ENCODE peak calls at places on chromosomes 12 and 14, in seven cellular contexts. H is AG20443; M is frontal cortex; Y is Peyer's patch; P is activated T-cell treated with anti-CD3 and anti-CD28 coated beads, Interleukin-2, amount 50 U/mL, for 72 hours; L is NCI-H510A treated with DMSO at 0.1 percent for 48 hours; S is posterior vena cava. B is an unnamed sample.

GRCh38 chr14:99028041-99028440 is 244.0 kb downstream of the BCL11B start:
- DNase-seq in H (no peak), M (no peak), P (no peak), Y (no peak), L (no peak), S (no peak), B (no peak)

GRCh38 chr12:87413784-87414183 is 615.4 kb downstream of the C12orf50 start:
- DNase-seq in M (no peak), L (no peak), Y (no peak), P (no peak), H (no peak), S (no peak), B (no peak)

GRCh38 chr14:49546766-49547165 is 39.4 kb downstream of the RPS29 start:
- DNase-seq in M (no peak), P (no peak), L (no peak), S (no peak), H (no peak), Y (no peak), B (no peak)

GRCh38 chr14:95943699-95944098 is 67.1 kb downstream of the TUNAR start:
- DNase-seq in P (no peak), S (no peak), M (peak), H (no peak), L (no peak), Y (no peak), B (no peak)

GRCh38 chr14:68780358-68781160 is 12.3 kb downstream of the ZFP36L1 start:
- DNase-seq in Y (peak), S (peak), M (no peak), P (no peak), L (no peak), H (peak), B (peak)

GRCh38 chr14:100873083-100873482 is 30.4 kb downstream of the RTL1 start:
- DNase-seq in H (peak), M (no peak), P (no peak), L (no peak), Y (no peak), S (peak), B (no peak)

GRCh38 chr12:55060470-55060869 is 40.7 kb downstream of the NEUROD4 start:
- DNase-seq in M (no peak), S (no peak), H (no peak), P (peak), L (no peak), Y (no peak), B (no peak)

GRCh38 chr14:47194051-47194450 is 481.4 kb downstream of the MDGA2 start:
- DNase-seq in H (peak), Y (no peak), S (no peak), L (no peak), P (no peak), M (no peak), B (no peak)

GRCh38 chr12:34300376-34301250 is 278.3 kb downstream of the ALG10 start:
- DNase-seq in H (no peak), S (peak), M (no peak), L (no peak), P (no peak), Y (no peak), B (no peak)

GRCh38 chr12:52168019-52168717 is 23.6 kb downstream of the KRT80 start:
- DNase-seq in P (no peak), S (no peak), L (no peak), Y (peak), M (no peak), H (no peak), B (peak)

B was measured in left colon.